ENCODE peak calls at places on chromosome 6, in four cellular contexts. Y is cardiac muscle cell, V is pancreas, L is foreskin keratinocyte. J is an unnamed sample.

GRCh38 chr6:54957698-54958097 is 111.1 kb downstream of the FAM83B start:
- DNase-seq in Y (no peak), V (no peak), L (no peak), J (no peak)

GRCh38 chr6:17045581-17046322 is 56.1 kb upstream of the STMND1 start:
- DNase-seq in Y (peak; percentile 17), V (no peak), L (no peak), J (no peak)

GRCh38 chr6:169499728-169500265 is 202.0 kb downstream of the WDR27 start:
- DNase-seq in Y (no peak), V (no peak), L (no peak), J (no peak)

GRCh38 chr6:28907394-28907793 is 16.4 kb downstream of the TRIM27 start:
- DNase-seq in Y (no peak), V (no peak), L (no peak), J (no peak)

GRCh38 chr6:39561536-39562266 is 163.5 kb downstream of the KIF6 start:
- DNase-seq in Y (no peak), V (peak; percentile 56), L (no peak), J (no peak)

GRCh38 chr6:167799033-167799933 is 27.4 kb upstream of the AFDN start:
- DNase-seq in Y (no peak), V (peak; percentile 43), L (no peak), J (no peak)

GRCh38 chr6:89299451-89299850 is 15.6 kb downstream of the GABRR2 start:
- DNase-seq in Y (no peak), V (no peak), L (no peak), J (no peak)

GRCh38 chr6:162825597-162825996 is 97.8 kb downstream of the PACRG start:
- DNase-seq in Y (no peak), V (no peak), L (no peak), J (no peak)

GRCh38 chr6:16761469-16762264 is 407 bp upstream of the ATXN1 start:
- DNase-seq in Y (peak; percentile 95), V (peak; percentile 90), L (peak; percentile 58), J (peak; percentile 89)

GRCh38 chr6:154402081-154402780 is 45.6 kb upstream of the IPCEF1 start:
- DNase-seq in Y (no peak), V (no peak), L (peak; percentile 57), J (no peak)

GRCh38 chr6:14537061-14537460 is 419.5 kb downstream of the CD83 start:
- DNase-seq in Y (no peak), V (no peak), L (no peak), J (no peak)

GRCh38 chr6:159306134-159306537 is 136.9 kb downstream of the FNDC1 start:
- DNase-seq in Y (no peak), V (no peak), L (no peak), J (no peak)

GRCh38 chr6:117483645-117484016 is 1.2 kb downstream of the DCBLD1 start:
- DNase-seq in Y (peak; percentile 35), V (peak; percentile 13), L (no peak), J (no peak)

GRCh38 chr6:52361945-52362442 is at the start of gene PAQR8:
- DNase-seq in Y (peak; percentile 81), V (peak; percentile 58), L (no peak), J (peak; percentile 56)

GRCh38 chr6:93644611-93645010 is 225.3 kb upstream of the EPHA7 start:
- DNase-seq in Y (peak; percentile 22), V (no peak), L (no peak), J (no peak)

GRCh38 chr6:107185570-107185969 is 70.3 kb upstream of the BEND3 start:
- DNase-seq in Y (peak; percentile 65), V (no peak), L (peak; percentile 5), J (no peak)

GRCh38 chr6:71393471-71393870 is 104.9 kb downstream of the OGFRL1 start:
- DNase-seq in Y (no peak), V (no peak), L (no peak), J (no peak)

GRCh38 chr6:53500095-53500494 is 44.8 kb downstream of the GCLC start:
- DNase-seq in Y (no peak), V (no peak), L (no peak), J (no peak)

GRCh38 chr6:17703256-17703694 is 3.5 kb downstream of the NUP153 start:
- DNase-seq in Y (no peak), V (peak; percentile 38), L (peak; percentile 76), J (no peak)

GRCh38 chr6:52598123-52598823 is 21.4 kb upstream of the TRAM2 start:
- DNase-seq in Y (peak; percentile 84), V (peak; percentile 49), L (no peak), J (peak; percentile 27)

GRCh38 chr6:26304213-26305096 is 60.5 kb upstream of the BTN3A2 start:
- DNase-seq in Y (no peak), V (no peak), L (no peak), J (no peak)

GRCh38 chr6:157667211-157668033 is 155.6 kb upstream of the SNX9 start:
- DNase-seq in Y (peak; percentile 75), V (peak; percentile 53), L (no peak), J (no peak)

GRCh38 chr6:125262026-125263013 is 39.4 kb downstream of the HDDC2 start:
- DNase-seq in Y (no peak), V (no peak), L (no peak), J (no peak)

GRCh38 chr6:21840428-21840827 is 246.9 kb downstream of the SOX4 start:
- DNase-seq in Y (no peak), V (no peak), L (peak; percentile 36), J (no peak)
- H3K27ac ChIP-seq in Y (no peak overlapping the region), V (no peak overlapping the region), L (no peak overlapping the region), J (no peak overlapping the region)

DNA sequence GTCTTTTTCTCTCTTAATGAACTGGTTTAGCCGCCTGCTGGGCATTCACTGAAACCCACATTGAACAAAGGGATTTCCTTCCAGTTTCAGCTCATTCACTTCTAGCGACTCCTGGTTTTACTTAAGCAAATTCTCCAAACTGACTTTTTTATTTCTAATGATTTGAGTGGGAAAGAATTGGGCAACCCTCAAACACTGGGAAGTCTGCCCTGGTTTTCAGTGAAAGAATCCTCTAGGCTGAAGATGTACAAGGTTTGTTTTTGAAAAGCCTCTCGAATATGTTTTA is 45.5 kb downstream of the PLAGL1 start:
- DNase-seq in Y (no peak), V (no peak), L (no peak), J (no peak)
- TF ChIP-seq CTCF in Y (peak; percentile 37), V (no peak), L (peak; percentile 51), J (no peak)

GRCh38 chr6:31272431-31272830 is 539 bp upstream of the HLA-C start:
- DNase-seq in Y (peak; percentile 2), V (no peak), L (peak; percentile 5), J (no peak)

GRCh38 chr6:31272856-31273626 is 1.1 kb upstream of the HLA-C start:
- DNase-seq in Y (no peak), V (no peak), L (no peak), J (no peak)

GRCh38 chr6:31270788-31271640 is 878 bp downstream of the HLA-C start:
- DNase-seq in Y (peak; percentile 48), V (peak; percentile 75), L (peak; percentile 23), J (no peak)

GRCh38 chr6:31267504-31268371 is 4.2 kb downstream of the HLA-C start:
- DNase-seq in Y (no peak), V (no peak), L (no peak), J (no peak)

DNA sequence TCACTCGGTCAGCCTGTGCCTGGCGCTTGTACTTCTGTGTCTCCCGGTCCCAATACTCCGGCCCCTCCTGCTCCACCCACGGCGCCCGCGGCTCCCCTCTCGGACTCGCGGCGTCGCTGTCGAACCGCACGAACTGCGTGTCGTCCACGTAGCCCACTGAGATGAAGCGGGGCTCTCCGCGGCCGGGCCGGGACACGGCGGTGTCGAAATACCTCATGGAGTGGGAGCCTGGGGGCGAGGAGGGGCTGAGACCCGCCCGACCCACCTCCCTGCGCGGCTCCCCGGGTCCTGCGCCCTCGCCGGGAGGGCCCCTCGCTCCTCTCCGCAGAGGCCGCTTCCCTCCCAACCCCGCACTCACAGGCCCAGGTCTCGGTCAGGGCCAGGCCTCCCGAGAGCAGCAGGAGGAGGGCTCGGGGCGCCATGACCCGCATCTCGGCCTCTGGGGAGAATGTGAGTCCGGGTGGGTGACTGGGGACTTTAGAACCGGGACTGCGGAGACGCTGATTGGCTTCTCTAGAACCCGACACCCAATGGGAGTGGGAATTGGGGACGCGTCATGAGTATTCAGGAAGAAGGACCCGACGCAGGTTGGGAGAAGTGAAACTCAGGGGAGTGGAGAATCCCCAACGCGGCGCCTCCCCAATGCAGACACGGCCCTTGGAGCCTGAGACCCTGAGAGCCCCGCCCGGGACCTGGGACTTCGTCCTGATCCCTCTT is at the start of gene HLA-C:
- DNase-seq in Y (peak; percentile 93), V (peak; percentile 93), L (peak; percentile 90), J (peak; percentile 90)
- H3K4me1 ChIP-seq in Y (no peaks in the 10 kb centered on the region), V (no peaks in the 10 kb centered on the region), L (no peaks in the 10 kb centered on the region), J (no peaks in the 10 kb centered on the region)

GRCh38 chr6:21908117-21908848 is 314.7 kb downstream of the SOX4 start:
- DNase-seq in Y (no peak), V (no peak), L (no peak), J (no peak)
- H3K27ac ChIP-seq in Y (no peak overlapping the region), V (no peak overlapping the region), L (no peak overlapping the region), J (no peak overlapping the region)

DNA sequence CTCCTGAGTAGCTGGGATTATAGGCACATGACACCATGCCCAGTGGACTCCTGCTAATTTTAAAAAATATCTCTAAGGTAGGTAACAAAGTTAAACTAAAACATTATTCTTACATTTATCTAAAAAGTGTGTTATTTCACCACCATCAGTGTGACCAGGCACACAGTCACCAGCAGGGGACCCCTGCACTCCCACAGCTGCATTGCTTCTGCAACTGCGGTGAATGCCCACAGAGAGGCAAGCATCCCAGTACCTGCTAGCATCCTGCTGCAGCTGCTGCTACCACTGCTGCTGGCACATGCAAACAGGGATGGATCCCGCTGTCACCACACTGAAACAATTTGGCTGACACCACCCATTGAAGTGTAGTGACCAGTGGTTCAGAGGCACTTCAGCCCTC is 21.9 kb upstream of the EPB41L2 start:
- DNase-seq in Y (no peak), V (no peak), L (no peak), J (no peak)
- TF ChIP-seq CTCF in Y (peak; percentile 11), V (no peak), L (peak; percentile 11), J (no peak)

GRCh38 chr6:31820051-31820389 is 4.7 kb downstream of the HSPA1A start:
- DNase-seq in Y (no peak), V (no peak), L (no peak), J (no peak)
- H3K4me1 ChIP-seq in Y (no peaks in the 10 kb centered on the region), V (peaks cover 23% of the 10 kb centered on the region), L (peaks cover 28% of the 10 kb centered on the region), J (peaks cover 4% of the 10 kb centered on the region)

GRCh38 chr6:122385857-122386256 is 13.6 kb upstream of the HSF2 start:
- DNase-seq in Y (no peak), V (no peak), L (no peak), J (no peak)

GRCh38 chr6:122388945-122389344 is 10.5 kb upstream of the HSF2 start:
- DNase-seq in Y (no peak), V (no peak), L (no peak), J (no peak)

GRCh38 chr6:122393339-122393896 is 6.0 kb upstream of the HSF2 start:
- DNase-seq in Y (no peak), V (no peak), L (no peak), J (no peak)

GRCh38 chr6:122392564-122393338 is 6.7 kb upstream of the HSF2 start:
- DNase-seq in Y (no peak), V (no peak), L (no peak), J (no peak)

GRCh38 chr6:122389704-122390103 is 9.7 kb upstream of the HSF2 start:
- DNase-seq in Y (no peak), V (no peak), L (no peak), J (no peak)
- H3K27ac ChIP-seq in Y (no peak overlapping the region), V (no peak overlapping the region), L (no peak overlapping the region), J (no peak overlapping the region)

J was measured in breast epithelium.